ENCODE peak calls at places on chromosomes 12 and 14, in six cellular contexts. U is stomach; C is ovary; L is CD4-positive, CD25-positive, alpha-beta regulatory T cell; J is upper lobe of right lung; N is CD8-positive, alpha-beta T cell. W is an unnamed sample.

GRCh38 chr14:90805662-90806548 is 10.3 kb downstream of the TTC7B start:
- DNase-seq in U (no peak), C (no peak), L (no peak), J (no peak), N (no peak), W (no peak)

GRCh38 chr12:113211160-113211559 is 10.1 kb upstream of the TPCN1 start:
- DNase-seq in U (no peak), C (no peak), L (peak; percentile 31), J (no peak), N (no peak), W (no peak)

GRCh38 chr12:123390415-123391093 is 6.6 kb downstream of the KMT5A start:
- DNase-seq in U (no peak), C (no peak), L (no peak), J (no peak), N (no peak), W (no peak)

GRCh38 chr12:57632369-57632897 is 568 bp downstream of the B4GALNT1 start:
- DNase-seq in U (no peak), C (no peak), L (no peak), J (no peak), N (no peak), W (no peak)

GRCh38 chr12:88658009-88658408 is 77.7 kb upstream of the KITLG start:
- DNase-seq in U (no peak), C (no peak), L (no peak), J (no peak), N (no peak), W (no peak)

GRCh38 chr14:68421116-68421515 is 371.8 kb downstream of the ZFP36L1 start:
- DNase-seq in U (no peak), C (no peak), L (no peak), J (no peak), N (no peak), W (no peak)

GRCh38 chr14:99185436-99186068 is 86.4 kb downstream of the BCL11B start:
- DNase-seq in U (no peak), C (no peak), L (no peak), J (no peak), N (no peak), W (no peak)

GRCh38 chr12:51901881-51902280 is 5.4 kb upstream of the ACVRL1 start:
- DNase-seq in U (no peak), C (no peak), L (no peak), J (no peak), N (no peak), W (no peak)

GRCh38 chr12:12511895-12512674 is 50.6 kb downstream of the DUSP16 start:
- DNase-seq in U (no peak), C (no peak), L (peak; percentile 61), J (no peak), N (no peak), W (no peak)

GRCh38 chr12:26803552-26803951 is 29.4 kb downstream of the ITPR2 start:
- DNase-seq in U (no peak), C (no peak), L (no peak), J (no peak), N (no peak), W (no peak)

GRCh38 chr12:93197067-93197593 is 180.6 kb upstream of the NUDT4 start:
- DNase-seq in U (no peak), C (no peak), L (no peak), J (no peak), N (no peak), W (no peak)

GRCh38 chr12:25364529-25365339 is 114.0 kb upstream of the KRAS start:
- DNase-seq in U (no peak), C (no peak), L (peak; percentile 42), J (no peak), N (no peak), W (no peak)

GRCh38 chr12:130815028-130815741 is 23.9 kb downstream of the STX2 start:
- DNase-seq in U (no peak), C (no peak), L (no peak), J (no peak), N (no peak), W (no peak)

GRCh38 chr12:91180577-91180976 is 2.0 kb downstream of the DCN start:
- DNase-seq in U (no peak), C (no peak), L (no peak), J (no peak), N (no peak), W (no peak)

GRCh38 chr12:91921555-91921954 is 224.1 kb downstream of the BTG1 start:
- DNase-seq in U (no peak), C (no peak), L (no peak), J (no peak), N (no peak), W (no peak)

GRCh38 chr12:131454418-131455217 is 256.3 kb upstream of the SFSWAP start:
- DNase-seq in U (peak; percentile 27), C (no peak), L (peak; percentile 36), J (peak; percentile 74), N (no peak), W (peak; percentile 79)

GRCh38 chr12:27332407-27333310 is at the start of gene BMAL2:
- DNase-seq in U (peak; percentile 54), C (no peak), L (peak; percentile 53), J (peak; percentile 68), N (peak; percentile 12), W (peak; percentile 90)

GRCh38 chr12:112419269-112420133 is 754 bp downstream of the PTPN11 start:
- DNase-seq in U (peak; percentile 64), C (peak; percentile 74), L (peak; percentile 60), J (peak; percentile 87), N (no peak), W (no peak)

GRCh38 chr12:117090816-117091711 is 8.2 kb downstream of the TESC start:
- DNase-seq in U (peak; percentile 89), C (no peak), L (no peak), J (no peak), N (no peak), W (peak; percentile 43)

GRCh38 chr12:107641154-107641553 is 44.4 kb upstream of the PWP1 start:
- DNase-seq in U (no peak), C (no peak), L (no peak), J (no peak), N (no peak), W (no peak)

GRCh38 chr12:12336049-12336411 is 14.0 kb downstream of the MANSC1 start:
- DNase-seq in U (peak; percentile 42), C (no peak), L (no peak), J (no peak), N (no peak), W (no peak)

GRCh38 chr14:80787876-80788275 is 153.7 kb downstream of the CEP128 start:
- DNase-seq in U (no peak), C (no peak), L (no peak), J (no peak), N (no peak), W (no peak)

GRCh38 chr14:105092912-105093425 is 27.7 kb upstream of the GPR132 start:
- DNase-seq in U (peak; percentile 70), C (peak; percentile 74), L (peak; percentile 72), J (peak; percentile 88), N (peak; percentile 69), W (peak; percentile 91)

GRCh38 chr12:105064564-105065222 is 19.6 kb downstream of the ALDH1L2 start:
- DNase-seq in U (no peak), C (no peak), L (no peak), J (peak; percentile 43), N (no peak), W (no peak)

GRCh38 chr14:105385322-105385637 is 13.1 kb upstream of the TEX22 start:
- DNase-seq in U (no peak), C (no peak), L (no peak), J (no peak), N (no peak), W (no peak)

GRCh38 chr12:17949558-17950141 is 140.3 kb downstream of the RERGL start:
- DNase-seq in U (no peak), C (no peak), L (no peak), J (no peak), N (no peak), W (peak; percentile 17)

GRCh38 chr14:90903101-90903500 is 86.9 kb upstream of the TTC7B start:
- DNase-seq in U (peak; percentile 46), C (peak; percentile 71), L (peak; percentile 79), J (no peak), N (peak; percentile 52), W (no peak)

GRCh38 chr14:104844306-104845032 is 20.6 kb upstream of the CEP170B start:
- DNase-seq in U (no peak), C (no peak), L (no peak), J (peak; percentile 62), N (no peak), W (no peak)

GRCh38 chr12:80598004-80598606 is 109.3 kb upstream of the MYF6 start:
- DNase-seq in U (no peak), C (no peak), L (no peak), J (no peak), N (no peak), W (no peak)

GRCh38 chr12:96879301-96879700 is 27.8 kb upstream of the NEDD1 start:
- DNase-seq in U (no peak), C (no peak), L (no peak), J (no peak), N (no peak), W (no peak)

DNA sequence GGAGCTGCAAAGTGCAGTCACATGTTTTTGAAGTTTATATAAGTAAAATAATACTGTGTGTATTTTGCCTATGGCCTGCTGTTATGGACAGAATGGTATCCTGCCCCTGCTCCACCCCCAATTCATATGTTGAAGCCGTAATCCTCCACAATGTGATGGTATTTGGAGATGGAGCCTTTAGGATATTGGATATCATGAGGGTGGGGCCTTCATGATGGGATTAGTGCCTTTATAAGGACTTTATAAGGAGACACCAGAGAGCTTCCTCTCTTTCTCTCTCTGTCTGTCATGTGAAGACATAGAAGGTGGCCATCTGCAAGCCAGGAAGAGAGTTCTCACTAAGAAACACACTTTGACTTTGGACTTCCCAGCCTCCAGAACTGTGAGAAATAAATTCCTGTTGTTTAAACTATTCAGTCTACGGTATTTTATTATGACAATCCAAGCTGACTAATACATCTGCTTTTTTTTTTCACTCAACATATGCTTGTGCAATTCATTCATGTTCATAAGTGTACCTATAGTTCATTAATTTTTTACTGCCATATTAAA is 3.1 kb upstream of the CHPT1 start:
- DNase-seq in U (no peak), C (no peak), L (no peak), J (no peak), N (no peak), W (no peak)
- H3K27me3 ChIP-seq in U (no peaks in the 10 kb centered on the region), C (no peaks in the 10 kb centered on the region), L (no peaks in the 10 kb centered on the region), J (no peaks in the 10 kb centered on the region), N (no peaks in the 10 kb centered on the region), W (no peaks in the 10 kb centered on the region)

GRCh38 chr14:77260199-77260598 is 10.8 kb downstream of the NGB start:
- DNase-seq in U (no peak), C (no peak), L (no peak), J (no peak), N (no peak), W (peak; percentile 61)
- H3K27me3 ChIP-seq in U (peaks cover 3% of the 10 kb centered on the region), C (no peaks in the 10 kb centered on the region), L (no peaks in the 10 kb centered on the region), J (peaks cover 3% of the 10 kb centered on the region), N (no peaks in the 10 kb centered on the region), W (peaks cover 37% of the 10 kb centered on the region)

GRCh38 chr12:124752437-124753229 is 111.0 kb downstream of the SCARB1 start:
- DNase-seq in U (no peak), C (no peak), L (no peak), J (no peak), N (no peak), W (no peak)
- H3K27me3 ChIP-seq in U (no peaks in the 10 kb centered on the region), C (no peaks in the 10 kb centered on the region), L (no peaks in the 10 kb centered on the region), J (no peaks in the 10 kb centered on the region), N (no peaks in the 10 kb centered on the region), W (no peaks in the 10 kb centered on the region)

DNA sequence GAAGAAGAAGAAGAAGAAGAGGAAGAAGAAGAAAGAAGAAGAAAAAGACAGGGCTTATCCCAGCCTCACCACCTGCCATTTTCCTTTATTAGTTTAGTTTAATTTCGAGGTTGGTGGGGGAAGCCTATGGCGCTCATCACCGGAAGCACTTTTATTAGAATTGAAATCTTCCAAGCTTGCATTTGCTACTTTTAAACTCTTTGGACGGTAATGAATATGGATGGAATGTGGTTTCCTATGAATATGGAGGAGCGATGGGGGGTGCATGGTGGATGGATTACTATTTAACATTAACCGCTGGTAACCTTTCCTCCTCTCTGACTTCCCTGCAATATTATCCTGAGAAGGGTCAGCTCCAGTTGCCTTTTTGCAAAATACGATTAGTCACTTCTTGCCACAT is 424.4 kb downstream of the VRK1 start:
- DNase-seq in U (no peak), C (no peak), L (no peak), J (no peak), N (no peak), W (no peak)
- H3K27me3 ChIP-seq in U (peaks cover 34% of the 10 kb centered on the region), C (no peaks in the 10 kb centered on the region), L (peaks cover 25% of the 10 kb centered on the region), J (peaks cover 35% of the 10 kb centered on the region), N (no peaks in the 10 kb centered on the region), W (peaks cover 36% of the 10 kb centered on the region)

W was measured in left lung.